ENCODE peak calls at places on chromosome 10, in five cellular contexts. H is transverse colon; L is colonic mucosa; R is CD8-positive, alpha-beta T cell; P is BJ. O is an unnamed sample.
A peak's percentile ranks its signal among the peaks of the same experiment; 100 is the strongest.

GRCh38 chr10:29657719-29658274 is 23.0 kb upstream of the SVIL start:
- DNase-seq in H (no peak), L (no peak), R (no peak), P (no peak), O (no peak)

GRCh38 chr10:48452879-48453412 is 146.5 kb downstream of the MAPK8 start:
- DNase-seq in H (no peak), L (no peak), R (no peak), P (no peak), O (no peak)

GRCh38 chr10:80177781-80178636 is 27.3 kb downstream of the ANXA11 start:
- DNase-seq in H (no peak), L (no peak), R (no peak), P (no peak), O (no peak)

GRCh38 chr10:31320179-31320597 is 1.2 kb downstream of the ZEB1 start:
- DNase-seq in H (peak; percentile 42), L (no peak), R (peak; percentile 15), P (no peak), O (peak; percentile 48)

GRCh38 chr10:7046615-7047014 is 364.2 kb downstream of the SFMBT2 start:
- DNase-seq in H (no peak), L (no peak), R (no peak), P (no peak), O (no peak)

GRCh38 chr10:129523031-129523722 is 56.1 kb downstream of the MGMT start:
- DNase-seq in H (no peak), L (no peak), R (no peak), P (no peak), O (no peak)

GRCh38 chr10:9311702-9312499 is 1257.4 kb downstream of the GATA3 start:
- DNase-seq in H (no peak), L (no peak), R (no peak), P (no peak), O (no peak)

GRCh38 chr10:99337261-99337905 is 8.2 kb downstream of the CNNM1 start:
- DNase-seq in H (no peak), L (no peak), R (no peak), P (no peak), O (no peak)

GRCh38 chr10:5151076-5151475 is 33.9 kb downstream of the AKR1C8 start:
- DNase-seq in H (no peak), L (no peak), R (no peak), P (no peak), O (no peak)

GRCh38 chr10:118742787-118743186 is 12.0 kb downstream of the CACUL1 start:
- DNase-seq in H (no peak), L (no peak), R (no peak), P (no peak), O (no peak)

GRCh38 chr10:87927091-87927490 is 63.7 kb downstream of the PTEN start:
- DNase-seq in H (no peak), L (no peak), R (no peak), P (no peak), O (no peak)

GRCh38 chr10:91590142-91590903 is 42.5 kb downstream of the PPP1R3C start:
- DNase-seq in H (peak; percentile 25), L (peak; percentile 36), R (no peak), P (peak; percentile 81), O (no peak)

GRCh38 chr10:78472542-78472890 is 438.9 kb downstream of the RPS24 start:
- DNase-seq in H (no peak), L (peak; percentile 12), R (no peak), P (no peak), O (no peak)

GRCh38 chr10:116741391-116742351 is 695 bp downstream of the HSPA12A start:
- DNase-seq in H (peak; percentile 18), L (no peak), R (no peak), P (no peak), O (no peak)

GRCh38 chr10:12503311-12503710 is 154.0 kb downstream of the CAMK1D start:
- DNase-seq in H (peak; percentile 34), L (peak; percentile 33), R (no peak), P (no peak), O (no peak)

GRCh38 chr10:3525832-3526449 is 259.1 kb downstream of the KLF6 start:
- DNase-seq in H (peak; percentile 26), L (peak; percentile 26), R (no peak), P (peak; percentile 79), O (no peak)

GRCh38 chr10:84348860-84349259 is 20.5 kb downstream of the CCSER2 start:
- DNase-seq in H (no peak), L (no peak), R (no peak), P (peak; percentile 52), O (no peak)

GRCh38 chr10:126433351-126433750 is 45.1 kb upstream of the ADAM12 start:
- DNase-seq in H (no peak), L (no peak), R (no peak), P (no peak), O (no peak)

GRCh38 chr10:7566891-7567290 is 99.9 kb downstream of the ITIH5 start:
- DNase-seq in H (no peak), L (no peak), R (no peak), P (no peak), O (no peak)

GRCh38 chr10:116029826-116030225 is 243.2 kb downstream of the GFRA1 start:
- DNase-seq in H (no peak), L (no peak), R (no peak), P (no peak), O (no peak)

GRCh38 chr10:46226232-46226631 is 60.6 kb upstream of the ANTXRL start:
- DNase-seq in H (no peak), L (peak; percentile 12), R (no peak), P (no peak), O (no peak)

GRCh38 chr10:115933098-115933497 is 339.9 kb downstream of the GFRA1 start:
- DNase-seq in H (no peak), L (no peak), R (no peak), P (no peak), O (no peak)

GRCh38 chr10:88232029-88232895 is 350.9 kb downstream of the RNLS start:
- DNase-seq in H (peak; percentile 42), L (peak; percentile 45), R (no peak), P (no peak), O (no peak)

GRCh38 chr10:101241840-101242707 is 12.8 kb upstream of the LBX1 start:
- DNase-seq in H (no peak), L (no peak), R (no peak), P (no peak), O (no peak)

GRCh38 chr10:45239642-45240041 is 75.8 kb downstream of the OR13A1 start:
- DNase-seq in H (no peak), L (no peak), R (no peak), P (peak; percentile 6), O (no peak)

GRCh38 chr10:3786295-3786981 is 1.4 kb upstream of the KLF6 start:
- DNase-seq in H (peak; percentile 51), L (peak; percentile 50), R (no peak), P (no peak), O (no peak)

GRCh38 chr10:89001428-89002072 is 11.0 kb downstream of the FAS start:
- DNase-seq in H (no peak), L (no peak), R (no peak), P (no peak), O (no peak)

GRCh38 chr10:13930123-13930522 is 343.4 kb downstream of the PRPF18 start:
- DNase-seq in H (no peak), L (no peak), R (no peak), P (no peak), O (peak; percentile 4)

GRCh38 chr10:132033632-132034031 is 32.1 kb upstream of the JAKMIP3 start:
- DNase-seq in H (no peak), L (no peak), R (no peak), P (no peak), O (no peak)

GRCh38 chr10:110860576-110861241 is 11.0 kb upstream of the PDCD4 start:
- DNase-seq in H (peak; percentile 52), L (peak; percentile 61), R (peak; percentile 42), P (no peak), O (peak; percentile 50)

GRCh38 chr10:16909961-16910794 is 93.0 kb upstream of the RSU1 start:
- DNase-seq in H (no peak), L (no peak), R (no peak), P (no peak), O (no peak)

GRCh38 chr10:86862786-86863185 is 94.6 kb downstream of the MMRN2 start:
- DNase-seq in H (no peak), L (no peak), R (no peak), P (no peak), O (no peak)

GRCh38 chr10:109007514-109007913 is 915.8 kb downstream of the XPNPEP1 start:
- DNase-seq in H (no peak), L (no peak), R (no peak), P (no peak), O (no peak)

DNA sequence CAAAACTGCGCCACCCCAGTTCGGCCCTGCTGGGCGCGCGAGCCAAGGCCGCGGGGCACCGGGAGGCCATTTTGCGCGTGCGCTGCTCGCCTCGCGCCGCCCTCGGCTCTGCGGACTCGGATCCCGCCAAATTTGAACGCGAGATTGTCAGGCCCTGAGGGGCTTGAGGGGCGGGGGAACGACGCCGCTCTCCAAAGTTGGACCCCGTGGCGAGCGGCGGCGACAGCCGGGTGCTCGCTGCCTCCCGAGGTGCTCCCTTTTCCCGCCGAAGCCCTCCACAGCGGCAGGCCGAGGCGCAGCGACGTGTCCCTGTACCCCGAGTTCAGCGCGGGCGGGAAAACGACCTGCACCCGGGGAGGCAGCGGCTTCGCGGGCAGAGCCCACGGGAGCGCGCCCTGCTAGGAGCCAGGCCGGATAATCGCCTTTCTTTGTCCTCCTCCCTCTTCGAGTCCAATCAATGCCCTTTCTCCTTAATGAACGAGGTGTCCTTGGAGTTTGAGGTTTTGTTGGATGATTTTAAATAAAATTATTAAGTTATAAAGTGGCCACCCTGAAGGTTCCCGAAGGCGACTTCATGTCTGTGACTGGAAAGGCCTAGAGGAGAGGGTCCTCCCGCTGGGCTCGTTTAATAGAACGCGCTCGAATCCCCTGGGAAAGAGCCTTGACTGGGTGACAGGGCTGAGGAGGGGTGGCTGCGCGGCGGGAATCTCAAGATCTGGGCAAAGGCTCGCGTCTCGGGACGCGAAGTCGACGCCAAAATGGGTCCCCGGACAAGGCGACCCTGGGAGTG is 10.7 kb upstream of the SPAG6 start:
- DNase-seq in H (no peak), L (peak; percentile 34), R (no peak), P (no peak), O (no peak)
- H3K27me3 ChIP-seq in H (peaks cover 67% of the 10 kb centered on the region), L (peaks cover 60% of the 10 kb centered on the region), R (peaks cover 44% of the 10 kb centered on the region), P (peaks cover 40% of the 10 kb centered on the region), O (peaks cover 60% of the 10 kb centered on the region)

GRCh38 chr10:112953075-112953501 is 3.0 kb downstream of the TCF7L2 start:
- DNase-seq in H (peak; percentile 52), L (peak; percentile 51), R (no peak), P (no peak), O (no peak)
- H3K27me3 ChIP-seq in H (no peaks in the 10 kb centered on the region), L (no peaks in the 10 kb centered on the region), R (no peaks in the 10 kb centered on the region), P (no peaks in the 10 kb centered on the region), O (peaks cover 51% of the 10 kb centered on the region)

GRCh38 chr10:123135415-123136141 is at the start of gene HMX3:
- DNase-seq in H (no peak), L (no peak), R (no peak), P (no peak), O (peak; percentile 50)

GRCh38 chr10:123132576-123133477 is 2.9 kb upstream of the HMX3 start:
- DNase-seq in H (peak; percentile 88), L (peak; percentile 88), R (peak; percentile 73), P (no peak), O (peak; percentile 81)

GRCh38 chr10:123133511-123133910 is 2.3 kb upstream of the HMX3 start:
- DNase-seq in H (no peak), L (no peak), R (no peak), P (no peak), O (no peak)

GRCh38 chr10:123134915-123135414 is 805 bp upstream of the HMX3 start:
- DNase-seq in H (no peak), L (no peak), R (no peak), P (no peak), O (no peak)

GRCh38 chr10:123134058-123134914 is 1.5 kb upstream of the HMX3 start:
- DNase-seq in H (no peak), L (no peak), R (no peak), P (no peak), O (no peak)
- H3K27me3 ChIP-seq in H (peaks cover 100% of the 10 kb centered on the region), L (peaks cover 83% of the 10 kb centered on the region), R (peaks cover 44% of the 10 kb centered on the region), P (peaks cover 68% of the 10 kb centered on the region), O (peaks cover 83% of the 10 kb centered on the region)

GRCh38 chr10:114550756-114551290 is 107.3 kb downstream of the ABLIM1 start:
- DNase-seq in H (no peak), L (no peak), R (no peak), P (no peak), O (no peak)
- H3K27me3 ChIP-seq in H (no peaks in the 10 kb centered on the region), L (no peaks in the 10 kb centered on the region), R (no peaks in the 10 kb centered on the region), P (no peaks in the 10 kb centered on the region), O (no peaks in the 10 kb centered on the region)

O was measured in CD4-positive, alpha-beta T cell.